ENCODE peak calls at places on chromosomes 4 and X, in six cellular contexts. F, N, B, A, L and R are unnamed samples.

GRCh38 chr4:64588507-64588906 is 179.3 kb upstream of the TECRL start:
- DNase-seq in F (no peak), A (no peak), B (no peak), L (no peak), N (no peak), R (no peak)

GRCh38 chrX:115260330-115260729 is 26.4 kb upstream of the LRCH2 start:
- DNase-seq in A (no peak), B (no peak), L (no peak), F (no peak), N (peak), R (peak)

GRCh38 chr4:148831945-148832344 is 389.7 kb upstream of the NR3C2 start:
- DNase-seq in B (no peak), F (peak), L (no peak), N (peak), A (no peak), R (peak)

GRCh38 chr4:176794151-176794550 is 1.4 kb upstream of the VEGFC start:
- DNase-seq in F (no peak), L (no peak), B (no peak), A (no peak), N (peak), R (peak)

GRCh38 chr4:118964891-118965411 is 76.3 kb downstream of the SYNPO2 start:
- DNase-seq in N (no peak), A (no peak), B (no peak), F (no peak), L (no peak), R (peak)

GRCh38 chrX:77346859-77347258 is 100.3 kb upstream of the FGF16 start:
- DNase-seq in F (no peak), L (no peak), A (no peak), N (no peak), B (no peak), R (no peak)

GRCh38 chr4:15244354-15244753 is 183.5 kb upstream of the C1QTNF7 start:
- DNase-seq in F (no peak), L (no peak), B (no peak), N (peak), A (no peak), R (peak)

GRCh38 chr4:149345424-149345823 is 470.2 kb downstream of the IQCM start:
- DNase-seq in B (no peak), A (no peak), F (no peak), L (no peak), N (peak), R (peak)

GRCh38 chrX:112800901-112801775 is 39.5 kb downstream of the AMOT start:
- DNase-seq in B (peak), A (no peak), L (no peak), N (no peak), F (no peak), R (no peak)

GRCh38 chrX:7334253-7334935 is 186.4 kb upstream of the PUDP start:
- DNase-seq in A (no peak), F (no peak), L (no peak), N (peak), B (no peak), R (peak)

GRCh38 chr4:74805601-74806000 is 11.3 kb upstream of the BTC start:
- DNase-seq in A (no peak), L (no peak), B (no peak), N (peak), F (peak), R (peak)

GRCh38 chrX:46574941-46575381 is 1.4 kb downstream of the CHST7 start:
- DNase-seq in A (peak), F (no peak), B (peak), N (no peak), L (peak), R (peak)

GRCh38 chrX:23786268-23786815 is 3.4 kb downstream of the SAT1 start:
- DNase-seq in L (no peak), F (no peak), N (no peak), B (no peak), A (no peak), R (peak)

GRCh38 chr4:52983563-52984303 is 121.6 kb downstream of the RASL11B start:
- DNase-seq in L (peak), F (peak), A (peak), N (peak), B (peak), R (peak)

GRCh38 chrX:45761920-45762319 is 561.2 kb upstream of the DIPK2B start:
- DNase-seq in L (no peak), B (no peak), N (peak), A (no peak), F (no peak), R (no peak)

GRCh38 chr4:54277691-54278090 is 48.6 kb downstream of the PDGFRA start:
- DNase-seq in A (no peak), L (no peak), N (peak), F (no peak), B (no peak), R (peak)

GRCh38 chrX:53716328-53717088 is 30.0 kb upstream of the HUWE1 start:
- DNase-seq in A (no peak), L (peak), N (peak), B (no peak), F (no peak), R (no peak)

GRCh38 chr4:154314248-154314647 is 177.4 kb downstream of the DCHS2 start:
- DNase-seq in L (no peak), N (peak), A (no peak), B (peak), F (peak), R (peak)

GRCh38 chrX:47748576-47748975 is 88.1 kb upstream of the ZNF81 start:
- DNase-seq in F (no peak), B (no peak), L (no peak), N (no peak), A (no peak), R (peak)

GRCh38 chr4:36320130-36320902 is 38.9 kb downstream of the DTHD1 start:
- DNase-seq in N (no peak), B (no peak), L (no peak), F (no peak), A (no peak), R (no peak)

GRCh38 chr4:145735330-145735638 is 55.3 kb downstream of the C4orf51 start:
- DNase-seq in F (no peak), A (no peak), B (no peak), N (peak), L (no peak), R (peak)

GRCh38 chr4:106541253-106541652 is 172.7 kb upstream of the GIMD1 start:
- DNase-seq in F (no peak), B (no peak), N (peak), L (no peak), A (no peak), R (peak)

GRCh38 chr4:168516841-168517240 is 20.0 kb downstream of the PALLD start:
- DNase-seq in F (no peak), L (no peak), A (no peak), N (no peak), B (no peak), R (no peak)

GRCh38 chr4:82462415-82462831 is 32.0 kb downstream of the ENOPH1 start:
- DNase-seq in F (peak), B (peak), N (peak), A (peak), L (peak), R (peak)

GRCh38 chr4:94278777-94279176 is 63.9 kb downstream of the HPGDS start:
- DNase-seq in L (no peak), A (no peak), N (no peak), B (no peak), F (no peak), R (no peak)

GRCh38 chr4:134365852-134366251 is 164.3 kb upstream of the PABPC4L start:
- DNase-seq in B (no peak), N (peak), F (no peak), A (no peak), L (no peak), R (no peak)

GRCh38 chrX:102958794-102959193 is 21.7 kb downstream of the RAB40AL start:
- DNase-seq in F (no peak), A (no peak), L (peak), B (no peak), N (peak), R (no peak)

GRCh38 chr4:158371158-158371557 is 150.5 kb upstream of the RXFP1 start:
- DNase-seq in A (no peak), L (no peak), F (no peak), B (no peak), N (peak), R (peak)

GRCh38 chrX:123424546-123424945 is 240.5 kb downstream of the GRIA3 start:
- DNase-seq in B (no peak), L (no peak), F (no peak), A (no peak), N (peak), R (peak)
- TF ChIP-seq EZH2phosphoT487 in B (no peak), L (no peak), F (no peak), A (no peak), N (no peak), R (peak)

GRCh38 chr4:108035691-108036090 is 46.0 kb downstream of the HADH start:
- DNase-seq in A (no peak), N (no peak), F (no peak), L (peak), B (no peak), R (no peak)
- H3K9ac ChIP-seq in A (no peak), N (no peak), F (no peak), L (peak), B (no peak), R (no peak)

GRCh38 chr4:968221-968620 is 5.1 kb downstream of the DGKQ start:
- DNase-seq in A (no peak), L (no peak), F (no peak), N (no peak), B (no peak), R (no peak)

GRCh38 chr4:970854-971520 is 2.4 kb downstream of the DGKQ start:
- DNase-seq in L (no peak), A (no peak), B (no peak), N (peak), F (no peak), R (peak)

GRCh38 chr4:968621-969394 is 4.6 kb downstream of the DGKQ start:
- DNase-seq in F (no peak), N (no peak), B (no peak), A (no peak), L (no peak), R (no peak)

GRCh38 chr4:971670-972500 is 1.5 kb downstream of the DGKQ start:
- DNase-seq in B (no peak), A (no peak), F (no peak), N (no peak), L (no peak), R (peak)

GRCh38 chr4:970046-970745 is 3.2 kb downstream of the DGKQ start:
- DNase-seq in A (no peak), N (no peak), B (no peak), F (no peak), L (no peak), R (no peak)
- TF ChIP-seq EZH2phosphoT487 in A (no peak), N (no peak), B (no peak), F (no peak), L (no peak), R (no peak)

GRCh38 chr4:110490109-110490508 is 14.2 kb downstream of the ENPEP start:
- DNase-seq in L (no peak), A (no peak), N (no peak), F (no peak), B (no peak), R (no peak)

GRCh38 chr4:110486226-110486625 is 10.3 kb downstream of the ENPEP start:
- DNase-seq in F (no peak), B (no peak), L (no peak), N (no peak), A (no peak), R (no peak)

GRCh38 chr4:110485452-110485851 is 9.5 kb downstream of the ENPEP start:
- DNase-seq in L (no peak), B (no peak), N (no peak), F (no peak), A (no peak), R (no peak)

GRCh38 chr4:110484767-110485166 is 8.8 kb downstream of the ENPEP start:
- DNase-seq in N (peak), A (no peak), L (no peak), F (no peak), B (no peak), R (peak)

DNA sequence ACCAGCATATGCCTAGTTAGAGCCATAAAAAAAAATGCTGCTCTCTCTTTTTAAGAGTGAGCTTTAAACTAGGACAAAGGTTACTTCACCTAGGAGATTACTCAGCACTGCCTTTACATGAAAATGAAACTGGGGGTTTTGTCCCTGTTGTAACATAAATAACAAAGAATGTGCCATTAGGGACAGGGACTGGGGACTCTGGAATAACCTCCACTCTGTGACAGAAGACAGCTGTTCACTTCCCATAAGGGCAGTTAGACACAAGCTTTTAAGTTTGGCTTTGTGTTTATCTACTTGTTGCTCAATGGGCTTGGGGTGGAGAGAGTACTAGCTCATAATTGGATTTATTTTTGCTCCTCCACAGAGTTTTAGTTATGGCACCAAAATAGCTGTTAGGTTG is 11.9 kb downstream of the ENPEP start:
- DNase-seq in B (no peak), N (peak), F (no peak), A (no peak), L (peak), R (peak)
- H3K9ac ChIP-seq in B (no peak), N (no peak), F (no peak), A (no peak), L (no peak), R (no peak)

DNA sequence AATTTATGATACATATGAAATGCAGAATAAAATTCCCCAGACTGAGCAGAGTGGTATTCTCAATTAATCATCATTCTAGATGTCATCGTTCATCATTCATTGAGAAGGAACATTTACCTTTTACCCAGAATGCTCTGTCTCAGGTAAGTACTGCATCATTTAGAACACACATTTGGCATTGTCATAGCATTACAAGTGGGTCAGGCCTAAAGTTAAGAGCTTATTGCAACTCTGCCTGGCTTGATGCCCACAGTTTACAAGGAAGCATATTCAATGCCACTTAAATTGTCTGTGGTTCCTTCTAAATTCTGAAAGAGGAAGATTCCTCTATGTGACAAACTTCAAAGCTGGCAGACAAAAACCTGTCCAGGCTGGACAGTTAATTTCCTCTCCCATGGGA is 87.3 kb downstream of the CAMK2D start:
- DNase-seq in F (no peak), A (no peak), B (no peak), N (no peak), L (no peak), R (peak)
- TF ChIP-seq EZH2phosphoT487 in F (no peak), A (no peak), B (no peak), N (no peak), L (no peak), R (no peak)

GRCh38 chr4:173367946-173368345 is 2.8 kb upstream of the SAP30 start:
- DNase-seq in A (no peak), N (peak), F (no peak), L (no peak), B (no peak), R (peak)

GRCh38 chr4:173365359-173365996 is 5.3 kb upstream of the SAP30 start:
- DNase-seq in N (no peak), B (no peak), F (no peak), L (no peak), A (no peak), R (no peak)

GRCh38 chr4:173370130-173370476 is 651 bp upstream of the SAP30 start:
- DNase-seq in N (no peak), A (peak), L (no peak), B (no peak), F (no peak), R (no peak)

GRCh38 chr4:173370477-173371291 is at the start of gene SAP30:
- DNase-seq in A (peak), F (peak), B (peak), N (peak), L (peak), R (peak)

DNA sequence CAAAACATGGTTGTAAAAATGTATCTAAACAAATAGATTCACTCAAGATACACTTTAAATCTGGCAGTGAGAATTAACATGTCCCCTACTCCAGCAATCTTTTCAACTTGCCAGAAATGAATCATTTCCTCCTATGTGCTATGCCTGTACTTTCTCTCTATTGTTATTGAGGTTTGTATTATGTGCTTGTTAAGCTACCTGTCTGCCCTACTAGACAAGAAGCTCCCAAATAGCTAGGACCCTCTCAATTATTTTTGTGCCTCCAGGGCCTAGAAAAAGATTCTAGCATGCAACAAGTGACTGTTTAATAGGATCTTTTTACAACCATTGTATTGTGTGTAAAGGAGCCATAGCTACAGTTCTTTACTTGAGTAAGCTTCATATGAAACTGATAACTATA is 3.5 kb upstream of the SAP30 start:
- DNase-seq in L (no peak), A (no peak), F (no peak), B (no peak), N (peak), R (peak)
- H3K9ac ChIP-seq in L (no peak), A (no peak), F (no peak), B (no peak), N (no peak), R (no peak)

DNA sequence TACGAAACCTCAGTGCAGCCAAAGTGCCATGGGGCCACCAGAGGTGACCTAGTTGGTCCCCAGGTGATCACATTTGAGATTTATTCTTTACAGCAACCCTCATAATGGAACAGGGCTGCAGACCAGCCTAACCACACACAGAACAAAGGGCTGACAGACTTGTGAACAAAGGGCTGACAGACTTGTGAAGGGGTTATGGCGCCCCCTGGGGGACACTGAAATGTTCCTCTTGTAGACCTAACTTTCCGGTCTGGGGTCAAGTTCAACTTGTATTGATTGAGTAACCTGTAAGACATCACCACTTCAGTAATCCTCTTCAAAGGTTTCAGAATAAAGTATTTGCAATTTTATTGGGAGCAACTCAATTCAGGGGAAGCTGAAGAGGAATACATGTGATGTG is 175.9 kb upstream of the RPS6KA3 start:
- DNase-seq in F (peak), A (peak), L (peak), B (peak), N (peak), R (peak)
- TF ChIP-seq EZH2phosphoT487 in F (no peak), A (no peak), L (no peak), B (no peak), N (no peak), R (no peak)